ENCODE peak calls at places on chromosomes 11 and 22, in five cellular contexts. I is GM20000; V is prostate gland; C is CD4-positive, alpha-beta T cell; X is stimulated activated CD4-positive, alpha-beta T cell treated with anti-CD3 and anti-CD28 coated beads, Interleukin-12 subunit alpha, Interleukin-12 subunit beta, amount 100 ng/mL, for 24 hours. G is an unnamed sample.

GRCh38 chr11:47565340-47566165 is at the start of gene PTPMT1:
- DNase-seq in V (peak), C (peak), X (peak), I (peak), G (peak)

GRCh38 chr22:49892226-49892899 is 25.9 kb downstream of the ALG12 start:
- DNase-seq in C (no peak), X (no peak), V (no peak), I (no peak), G (no peak)

GRCh38 chr11:78516281-78516680 is 58.4 kb downstream of the NARS2 start:
- DNase-seq in V (no peak), I (no peak), C (no peak), X (no peak), G (no peak)

GRCh38 chr11:78783301-78783700 is 208.6 kb upstream of the NARS2 start:
- DNase-seq in I (no peak), V (no peak), X (no peak), C (no peak), G (no peak)

GRCh38 chr11:44751066-44751465 is 24.3 kb downstream of the TSPAN18 start:
- DNase-seq in X (no peak), V (no peak), I (no peak), C (no peak), G (no peak)

GRCh38 chr11:33557201-33557600 is 143.4 kb downstream of the C11orf91 start:
- DNase-seq in C (no peak), V (no peak), I (no peak), X (no peak), G (no peak)

GRCh38 chr11:111691176-111691575 is 75.0 kb downstream of the PPP2R1B start:
- DNase-seq in X (no peak), C (no peak), I (no peak), V (no peak), G (no peak)

GRCh38 chr22:27241430-27242110 is 560.0 kb downstream of the MN1 start:
- DNase-seq in V (no peak), I (no peak), X (no peak), C (no peak), G (no peak)

GRCh38 chr11:12832828-12833227 is 158.6 kb downstream of the TEAD1 start:
- DNase-seq in V (no peak), I (no peak), X (no peak), C (no peak), G (no peak)

G was measured in stimulated activated CD8-positive, alpha-beta memory T cell treated with anti-CD3 and anti-CD28 coated beads, Interleukin-7, amount 100 ng/mL, for 24 hours.